ENCODE peak calls at places on chromosome 14, in four cellular contexts. E is GM12878, B is HepG2, P is K562. H is an unnamed sample.

GRCh38 chr14:61076531-61076930 is 95.5 kb downstream of the SLC38A6 start:
- DNase-seq in E (no peak), B (peak), P (no peak), H (no peak)

GRCh38 chr14:61257469-61258057 is 23.6 kb downstream of the TMEM30B start:
- DNase-seq in B (no peak), P (no peak), E (no peak), H (no peak)

GRCh38 chr14:68137704-68138619 is 318.4 kb downstream of the RAD51B start:
- DNase-seq in P (no peak), E (no peak), B (peak), H (peak)

GRCh38 chr14:69571879-69572633 is 2.6 kb downstream of the CCDC177 start:
- DNase-seq in E (no peak), B (peak), P (peak), H (peak)

GRCh38 chr14:100873083-100873482 is 30.4 kb downstream of the RTL1 start:
- DNase-seq in P (no peak), B (no peak), E (no peak), H (no peak)

GRCh38 chr14:90624732-90625444 is 191.3 kb downstream of the TTC7B start:
- DNase-seq in E (no peak), P (no peak), B (peak), H (no peak)

GRCh38 chr14:34539407-34540180 is at the start of gene EAPP:
- DNase-seq in E (peak), B (peak), P (peak), H (peak)

GRCh38 chr14:29453045-29453444 is 474.6 kb downstream of the PRKD1 start:
- DNase-seq in P (no peak), B (no peak), E (no peak), H (no peak)

GRCh38 chr14:41362134-41362533 is 244.5 kb upstream of the LRFN5 start:
- DNase-seq in B (no peak), E (no peak), P (no peak), H (no peak)

GRCh38 chr14:54451961-54452360 is 10.8 kb upstream of the CNIH1 start:
- DNase-seq in B (peak), P (no peak), E (no peak), H (no peak)
- TF ChIP-seq CBFB in B (no peak), P (no peak), E (no peak), H (no peak)

DNA sequence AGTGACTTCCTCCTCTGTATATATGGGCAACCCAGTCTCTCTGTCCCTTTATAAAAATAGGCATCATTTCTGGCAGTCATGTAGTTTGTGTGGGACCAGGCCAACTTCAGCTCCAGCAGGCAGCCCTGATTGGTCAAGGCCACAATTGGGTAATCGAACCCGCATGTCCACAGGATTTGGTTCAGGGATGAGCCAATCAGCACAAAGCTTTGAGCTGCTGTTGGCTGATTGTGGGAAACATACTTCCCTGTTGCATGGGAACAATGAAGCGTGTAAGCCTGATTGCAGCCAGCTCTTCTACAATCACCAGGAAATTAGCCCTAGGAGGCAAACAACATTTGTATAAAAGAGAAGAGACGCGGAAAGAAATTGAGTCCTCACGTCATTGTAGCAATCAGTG is 328.6 kb downstream of the PCNX1 start:
- DNase-seq in P (no peak), E (no peak), B (no peak), H (no peak)
- TF ChIP-seq CBFB in P (no peak), E (no peak), B (no peak), H (no peak)

GRCh38 chr14:106509176-106509575 is 982.8 kb downstream of the TMEM121 start:
- DNase-seq in P (no peak), B (no peak), E (no peak), H (no peak)

GRCh38 chr14:106509795-106510194 is 983.4 kb downstream of the TMEM121 start:
- DNase-seq in E (no peak), P (no peak), B (no peak), H (no peak)

GRCh38 chr14:106508216-106508615 is 981.8 kb downstream of the TMEM121 start:
- DNase-seq in P (no peak), E (no peak), B (no peak), H (no peak)

GRCh38 chr14:106507354-106507753 is 981.0 kb downstream of the TMEM121 start:
- DNase-seq in B (no peak), P (no peak), E (no peak), H (no peak)

GRCh38 chr14:106506901-106507305 is 980.5 kb downstream of the TMEM121 start:
- DNase-seq in P (no peak), E (no peak), B (no peak), H (no peak)
- TF ChIP-seq CBFB in P (no peak), E (no peak), B (no peak), H (no peak)

GRCh38 chr14:57611555-57612075 is 118.0 kb upstream of the CCDC198 start:
- DNase-seq in E (no peak), P (no peak), B (no peak), H (no peak)
- TF ChIP-seq CBFB in E (no peak), P (no peak), B (no peak), H (no peak)

H was measured in WTC11.